ENCODE peak calls at places on chromosomes 5 and 9, in five cellular contexts. O, W, Y, B and T are unnamed samples.

GRCh38 chr5:169538935-169539334 is 44.6 kb upstream of the SPDL1 start:
- DNase-seq in W (no peak), Y (no peak), O (no peak), B (no peak), T (no peak)

GRCh38 chr9:18208166-18209059 is 265.5 kb upstream of the ADAMTSL1 start:
- DNase-seq in B (no peak), O (peak; percentile 30), W (peak; percentile 7), Y (peak; percentile 52), T (peak; percentile 45)

GRCh38 chr5:55997742-55998351 is 3.1 kb upstream of the IL6ST start:
- DNase-seq in O (peak; percentile 59), B (no peak), W (peak; percentile 61), Y (peak; percentile 48), T (no peak)

GRCh38 chr5:4058899-4059298 is 463.3 kb downstream of the IRX1 start:
- DNase-seq in Y (no peak), W (peak; percentile 60), O (no peak), B (no peak), T (no peak)

GRCh38 chr9:38183994-38184568 is 115.1 kb upstream of the SHB start:
- DNase-seq in O (peak; percentile 26), Y (no peak), B (no peak), W (peak; percentile 35), T (peak; percentile 61)

GRCh38 chr5:122999947-123000563 is 36.5 kb downstream of the PPIC start:
- DNase-seq in Y (peak; percentile 23), O (peak; percentile 22), B (peak; percentile 40), W (peak; percentile 6), T (peak; percentile 85)

GRCh38 chr9:2158111-2158610 is 143.0 kb downstream of the SMARCA2 start:
- DNase-seq in Y (peak; percentile 88), B (peak; percentile 39), W (peak; percentile 54), O (peak; percentile 80), T (peak; percentile 95)

GRCh38 chr5:153565822-153566221 is 75.4 kb downstream of the GRIA1 start:
- DNase-seq in W (peak; percentile 38), O (peak; percentile 75), B (no peak), Y (peak; percentile 7), T (no peak)

GRCh38 chr5:72378636-72379289 is 58.6 kb downstream of the PTCD2 start:
- DNase-seq in W (peak; percentile 79), B (no peak), O (peak; percentile 86), Y (peak; percentile 96), T (no peak)

GRCh38 chr9:129239946-129240490 is 62.0 kb upstream of the IER5L start:
- DNase-seq in W (no peak), Y (no peak), B (no peak), O (no peak), T (no peak)

GRCh38 chr5:136135536-136135935 is 2.9 kb downstream of the SMAD5 start:
- DNase-seq in W (no peak), O (peak; percentile 44), Y (no peak), B (no peak), T (no peak)

GRCh38 chr9:136292591-136293448 is 11.1 kb downstream of the CCDC187 start:
- DNase-seq in W (no peak), Y (no peak), O (no peak), B (no peak), T (no peak)

GRCh38 chr9:73583590-73583989 is 431.9 kb downstream of the ANXA1 start:
- DNase-seq in W (peak; percentile 75), O (no peak), B (no peak), Y (no peak), T (no peak)

GRCh38 chr9:98104445-98104881 is 14.6 kb downstream of the TRIM14 start:
- DNase-seq in B (no peak), O (no peak), W (no peak), Y (no peak), T (peak; percentile 89)

GRCh38 chr5:159824188-159825153 is 91.8 kb upstream of the ADRA1B start:
- DNase-seq in W (peak; percentile 8), Y (no peak), B (no peak), O (no peak), T (no peak)

GRCh38 chr9:32294051-32294600 is 90.3 kb upstream of the ACO1 start:
- DNase-seq in O (no peak), W (no peak), B (no peak), Y (no peak), T (no peak)

GRCh38 chr9:6955251-6955921 is 197.6 kb downstream of the KDM4C start:
- DNase-seq in O (peak; percentile 86), W (peak; percentile 86), B (no peak), Y (peak; percentile 83), T (no peak)

DNA sequence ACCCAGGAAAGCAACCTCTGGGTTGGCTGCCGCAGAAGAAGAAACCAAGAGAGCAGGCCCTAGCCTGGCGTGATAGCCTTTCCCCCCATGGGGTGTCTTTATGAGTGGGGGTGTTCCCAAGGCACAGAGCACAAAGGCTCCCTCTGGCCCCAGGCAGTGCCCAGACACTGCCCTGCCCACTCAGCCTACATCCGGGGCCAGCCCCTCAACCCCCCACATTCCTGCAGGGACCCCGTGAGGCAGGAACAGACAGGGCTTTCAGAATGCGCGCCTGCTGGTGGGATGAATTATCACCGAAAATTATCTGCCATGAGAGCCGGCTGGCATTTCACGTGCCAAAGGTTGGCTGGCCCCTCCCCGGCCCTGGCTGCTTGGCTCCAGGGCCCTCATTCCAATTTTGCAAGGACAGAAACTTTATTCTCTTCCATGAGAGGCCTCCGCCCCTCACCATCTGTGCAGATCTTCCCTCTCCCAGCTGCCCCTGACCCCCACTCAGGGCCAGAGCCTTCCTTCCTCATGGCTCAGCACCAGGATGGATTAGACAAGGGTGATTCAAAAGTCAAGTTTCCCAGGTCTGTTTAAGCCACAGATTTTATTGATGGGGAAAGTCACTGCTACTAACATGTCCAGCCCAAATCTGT is 32.5 kb upstream of the WDR38 start:
- DNase-seq in Y (no peak), B (no peak), O (peak; percentile 53), W (no peak), T (no peak)
- H3K9ac ChIP-seq in Y (no peak overlapping the region), B (no peak overlapping the region), O (no peak overlapping the region), W (no peak overlapping the region), T (no peak overlapping the region)

GRCh38 chr5:95390812-95391492 is at the start of gene FAM81B:
- DNase-seq in B (no peak), Y (peak; percentile 54), O (no peak), W (peak; percentile 9), T (no peak)
- H3K4me2 ChIP-seq in B (no peak within 1 kb of the TSS), Y (peak within 1 kb of the TSS; percentile 21), O (no peak within 1 kb of the TSS), W (no peak within 1 kb of the TSS), T (no peak within 1 kb of the TSS)

GRCh38 chr5:36108758-36109245 is 42.1 kb upstream of the UGT3A2 start:
- DNase-seq in O (peak; percentile 4), W (no peak), B (no peak), Y (no peak), T (no peak)

DNA sequence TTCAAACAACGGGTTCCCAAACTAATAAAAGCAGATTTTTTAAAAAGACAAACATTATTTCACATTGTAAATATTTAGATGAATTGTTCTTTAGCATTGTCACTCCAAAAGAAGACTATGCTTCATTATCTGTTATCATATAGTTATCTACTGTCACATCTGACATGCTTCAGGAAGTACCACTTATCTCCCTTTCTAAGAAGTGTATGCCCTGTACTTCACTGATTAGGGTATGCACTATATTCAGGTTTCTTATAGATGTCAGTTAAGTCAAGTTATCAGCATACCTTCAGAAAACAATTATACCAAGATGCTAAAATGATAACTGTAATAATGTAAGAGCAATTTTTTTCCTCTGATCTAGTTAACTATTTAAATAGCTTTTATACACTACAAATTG is 40.4 kb downstream of the LMBRD2 start:
- DNase-seq in O (no peak), W (no peak), B (no peak), Y (no peak), T (no peak)
- H3K4me3 ChIP-seq in O (no peak overlapping the region), W (no peak overlapping the region), B (no peak overlapping the region), Y (no peak overlapping the region), T (no peak overlapping the region)

DNA sequence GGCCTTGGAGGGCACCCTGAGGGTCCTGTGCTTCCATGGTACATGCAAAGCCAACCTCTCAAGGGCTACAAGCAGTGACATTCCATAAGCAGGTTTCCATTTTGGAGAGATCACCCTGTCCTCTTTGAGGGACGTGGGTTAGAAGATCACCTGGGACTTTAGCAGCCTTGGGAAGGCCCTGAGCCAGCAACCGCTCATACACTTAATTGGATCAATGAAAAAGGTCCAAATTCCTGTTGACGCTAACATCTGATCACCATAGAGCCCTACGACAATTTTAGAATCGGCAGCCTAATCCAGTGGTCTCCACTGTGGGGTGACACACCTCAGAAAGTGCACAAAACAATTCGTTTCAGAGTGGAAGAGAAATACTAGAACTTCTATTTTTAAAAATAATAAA is 196.0 kb upstream of the NR3C1 start:
- DNase-seq in W (no peak), Y (no peak), O (no peak), B (no peak), T (no peak)
- H3K9ac ChIP-seq in W (no peak overlapping the region), Y (no peak overlapping the region), O (no peak overlapping the region), B (no peak overlapping the region), T (no peak overlapping the region)

GRCh38 chr9:121498150-121498486 is 1.5 kb downstream of the GGTA1 start:
- DNase-seq in W (peak; percentile 53), Y (peak; percentile 83), O (peak; percentile 73), B (peak; percentile 21), T (peak; percentile 94)
- H3K4me2 ChIP-seq in W (peak overlapping the region; percentile 97), Y (peak overlapping the region; percentile 14), O (peak overlapping the region; percentile 85), B (peak overlapping the region; percentile 41), T (no peak overlapping the region)

GRCh38 chr9:34627716-34628655 is 880 bp downstream of the ARID3C start:
- DNase-seq in O (no peak), B (no peak), W (no peak), Y (no peak), T (no peak)
- H3K4me3 ChIP-seq in O (no peak overlapping the region), B (no peak overlapping the region), W (no peak overlapping the region), Y (no peak overlapping the region), T (peak overlapping the region; percentile 16)

GRCh38 chr5:124951105-124951504 is 204.7 kb upstream of the ZNF608 start:
- DNase-seq in Y (no peak), B (no peak), W (no peak), O (no peak), T (no peak)
- H3K9ac ChIP-seq in Y (no peak overlapping the region), B (no peak overlapping the region), W (no peak overlapping the region), O (no peak overlapping the region), T (no peak overlapping the region)